ENCODE peak calls at places on chromosomes 5 and 9, in seven cellular contexts. P is left ventricle myocardium inferior, D is AG10803, R is body of pancreas, J is fibroblast of pulmonary artery, K is heart right ventricle, A is kidney epithelial cell. X is an unnamed sample.

GRCh38 chr5:146327471-146327870 is 11.2 kb upstream of the POU4F3 start:
- DNase-seq in P (no peak), D (no peak), R (no peak), J (no peak), K (no peak), A (no peak), X (no peak)

GRCh38 chr9:116860509-116861120 is 173.5 kb downstream of the TRIM32 start:
- DNase-seq in P (peak; percentile 47), D (peak; percentile 71), R (peak; percentile 81), J (peak; percentile 73), K (peak; percentile 52), A (peak; percentile 12), X (peak; percentile 83)

GRCh38 chr5:73122875-73123810 is 2.8 kb downstream of the TMEM171 start:
- DNase-seq in P (no peak), D (peak; percentile 94), R (no peak), J (peak; percentile 87), K (no peak), A (no peak), X (peak; percentile 29)

GRCh38 chr5:61635271-61635670 is 303.2 kb downstream of the ZSWIM6 start:
- DNase-seq in P (no peak), D (no peak), R (no peak), J (no peak), K (no peak), A (no peak), X (no peak)

GRCh38 chr5:82619097-82619496 is 340.9 kb upstream of the RPS23 start:
- DNase-seq in P (no peak), D (no peak), R (no peak), J (no peak), K (no peak), A (no peak), X (no peak)

GRCh38 chr5:169226904-169227303 is 74.0 kb downstream of the SLIT3 start:
- DNase-seq in P (no peak), D (no peak), R (no peak), J (no peak), K (no peak), A (no peak), X (no peak)

GRCh38 chr5:80806929-80807328 is 152.1 kb upstream of the DHFR start:
- DNase-seq in P (no peak), D (no peak), R (no peak), J (no peak), K (no peak), A (no peak), X (no peak)

GRCh38 chr9:90894956-90895687 is 93.5 kb downstream of the SYK start:
- DNase-seq in P (no peak), D (no peak), R (no peak), J (peak; percentile 20), K (no peak), A (no peak), X (no peak)

GRCh38 chr5:65646938-65647337 is 22.1 kb downstream of the SHLD3 start:
- DNase-seq in P (no peak), D (no peak), R (no peak), J (no peak), K (no peak), A (no peak), X (no peak)

GRCh38 chr9:125529107-125529506 is 177.9 kb downstream of the MAPKAP1 start:
- DNase-seq in P (no peak), D (no peak), R (no peak), J (no peak), K (no peak), A (no peak), X (no peak)

GRCh38 chr5:180138976-180139730 is 67.6 kb upstream of the RNF130 start:
- DNase-seq in P (no peak), D (no peak), R (no peak), J (no peak), K (no peak), A (no peak), X (no peak)

GRCh38 chr9:35907732-35908483 is 1.4 kb upstream of the SPAAR start:
- DNase-seq in P (peak; percentile 75), D (peak; percentile 86), R (peak; percentile 53), J (peak; percentile 94), K (peak; percentile 78), A (peak; percentile 79), X (peak; percentile 88)

GRCh38 chr5:139574641-139575312 is 13.6 kb downstream of the UBE2D2 start:
- DNase-seq in P (no peak), D (peak; percentile 41), R (no peak), J (peak; percentile 62), K (no peak), A (no peak), X (peak; percentile 45)

GRCh38 chr9:75672478-75672877 is 218.0 kb upstream of the PCSK5 start:
- DNase-seq in P (no peak), D (no peak), R (no peak), J (no peak), K (no peak), A (no peak), X (no peak)

GRCh38 chr9:121837113-121838010 is 185.9 kb downstream of the DAB2IP start:
- DNase-seq in P (peak; percentile 39), D (no peak), R (no peak), J (peak; percentile 46), K (peak; percentile 19), A (no peak), X (no peak)

GRCh38 chr5:36613241-36613640 is 6.8 kb downstream of the SLC1A3 start:
- DNase-seq in P (no peak), D (no peak), R (no peak), J (no peak), K (no peak), A (no peak), X (no peak)
- TF ChIP-seq CTCF in P (no peak), D (no peak), R (no peak), J (no peak), K (no peak), A (no peak), X (no peak)

DNA sequence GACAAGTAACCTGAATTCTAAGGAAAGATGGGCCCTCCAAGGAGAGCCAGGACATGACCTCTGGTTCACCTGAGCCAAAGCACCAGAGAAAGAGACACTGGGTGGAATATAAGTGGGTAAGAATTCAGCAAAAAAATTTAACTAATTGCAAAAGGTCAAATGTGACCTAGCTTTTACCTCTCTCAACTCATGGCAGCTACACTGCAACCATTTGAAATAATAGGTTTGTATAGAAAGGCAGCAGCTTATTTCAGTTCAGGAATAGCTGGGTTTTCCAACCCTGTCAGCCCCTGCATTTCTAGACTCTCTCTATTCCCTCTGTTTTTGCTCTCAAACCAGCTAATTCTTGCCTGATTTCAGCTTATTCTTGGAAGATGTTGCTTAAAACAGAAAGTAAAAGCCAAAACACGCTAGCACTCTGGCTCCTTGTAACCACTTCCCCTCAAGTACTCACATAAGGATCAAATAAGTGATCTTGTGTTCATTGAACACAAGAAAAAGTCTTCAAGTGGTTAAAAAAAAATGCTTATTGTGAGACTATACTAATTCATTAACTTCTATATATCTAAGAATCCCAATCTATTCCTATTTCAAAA is 101.1 kb upstream of the NR4A3 start:
- DNase-seq in P (no peak), D (peak; percentile 63), R (no peak), J (peak; percentile 1), K (no peak), A (no peak), X (no peak)
- H3K4me3 ChIP-seq in P (peak overlapping the region; percentile 43), D (peak overlapping the region; percentile 36), R (no peak overlapping the region), J (no peak overlapping the region), K (peak overlapping the region; percentile 27), A (no peak overlapping the region), X (no peak overlapping the region)

DNA sequence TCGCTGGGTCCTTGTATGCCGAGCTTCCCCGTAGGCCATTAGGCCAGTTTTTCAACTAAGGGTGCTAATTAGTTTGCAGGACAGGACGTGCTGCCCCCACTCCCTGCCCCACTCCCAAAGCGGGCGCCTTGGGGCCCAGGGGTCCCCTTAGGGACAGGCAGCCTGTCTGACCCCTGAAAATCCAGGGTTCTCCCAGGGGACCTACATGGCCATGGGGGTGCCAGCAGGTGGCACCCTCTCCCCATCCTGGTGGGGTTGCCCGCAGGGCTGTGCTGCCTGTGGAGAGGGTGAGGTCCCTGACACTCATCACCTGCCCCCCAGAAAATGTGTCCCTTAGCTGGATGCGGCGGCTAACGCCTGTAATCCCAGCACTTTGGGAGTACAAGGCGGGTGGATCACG is 8.5 kb upstream of the CCDC187 start:
- DNase-seq in P (no peak), D (peak; percentile 45), R (peak; percentile 67), J (peak; percentile 55), K (no peak), A (no peak), X (peak; percentile 49)
- TF ChIP-seq CTCF in P (peak; percentile 77), D (peak; percentile 74), R (peak; percentile 65), J (peak; percentile 65), K (peak; percentile 58), A (peak; percentile 77), X (peak; percentile 69)

GRCh38 chr5:124740055-124740454 is 6.4 kb downstream of the ZNF608 start:
- DNase-seq in P (no peak), D (no peak), R (no peak), J (no peak), K (no peak), A (no peak), X (no peak)
- H3K4me3 ChIP-seq in P (no peak overlapping the region), D (no peak overlapping the region), R (no peak overlapping the region), J (no peak overlapping the region), K (no peak overlapping the region), A (peak overlapping the region; percentile 12), X (no peak overlapping the region)

DNA sequence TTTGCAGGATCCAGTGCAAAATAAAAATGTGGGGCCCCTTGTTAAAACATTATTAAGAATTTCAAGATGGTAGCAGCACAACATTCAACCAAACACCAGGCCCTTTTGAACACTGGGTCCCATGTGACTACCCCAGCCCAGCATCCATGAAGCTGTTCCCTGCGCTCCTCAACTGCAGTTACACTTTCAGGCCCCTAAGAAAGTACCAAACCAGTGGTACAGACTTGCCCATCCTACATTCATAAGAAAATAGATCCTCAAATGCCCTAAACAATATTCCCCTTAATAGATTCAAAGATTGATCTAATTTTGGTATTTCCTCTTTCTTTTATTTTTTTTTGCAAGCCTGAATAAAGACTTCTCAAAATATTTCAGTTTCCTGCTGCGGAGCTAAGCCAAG is 201.7 kb downstream of the EFNA5 start:
- DNase-seq in P (no peak), D (no peak), R (no peak), J (peak; percentile 43), K (no peak), A (no peak), X (no peak)
- TF ChIP-seq CTCF in P (no peak), D (no peak), R (no peak), J (no peak), K (no peak), A (peak; percentile 1), X (no peak)

DNA sequence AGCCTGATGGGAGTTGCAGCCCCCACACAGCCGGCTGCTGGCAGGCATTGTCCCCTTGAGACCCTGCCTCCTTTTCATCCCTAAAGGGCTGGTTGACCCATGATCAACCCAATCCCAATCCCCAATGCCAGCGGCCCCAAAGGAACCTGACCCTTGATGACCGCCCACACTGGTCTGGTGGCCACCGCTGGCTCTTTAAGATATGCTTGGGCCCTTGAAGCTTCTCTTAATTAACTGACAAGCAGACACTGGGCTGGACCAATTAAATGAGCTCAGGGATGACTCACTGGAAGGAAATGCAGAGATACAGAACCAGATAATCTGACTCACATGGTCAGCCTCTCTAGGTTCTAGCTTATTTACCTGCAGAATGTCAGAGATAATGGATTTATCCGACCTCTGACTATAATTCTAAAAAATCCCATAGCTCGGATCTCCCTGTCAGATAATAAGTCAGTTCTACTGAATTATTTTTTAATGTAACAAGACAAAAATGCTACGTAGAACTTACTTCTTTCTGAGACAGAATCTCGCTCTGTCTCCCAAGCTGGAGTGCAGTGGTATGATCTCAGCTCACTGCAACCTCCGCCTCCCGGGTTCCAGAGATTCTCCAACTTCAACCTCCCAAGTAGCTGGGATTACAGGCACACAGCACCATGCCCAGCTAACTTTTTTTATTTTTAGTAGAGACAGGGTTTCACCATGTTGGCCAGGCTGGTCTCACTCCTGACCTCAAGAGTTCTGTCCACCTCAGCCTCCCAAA is 11.1 kb upstream of the MLANA start:
- DNase-seq in P (no peak), D (peak; percentile 72), R (no peak), J (peak; percentile 60), K (no peak), A (peak; percentile 63), X (peak; percentile 94)
- H3K4me3 ChIP-seq in P (no peak overlapping the region), D (no peak overlapping the region), R (no peak overlapping the region), J (no peak overlapping the region), K (no peak overlapping the region), A (no peak overlapping the region), X (no peak overlapping the region)